ENCODE peak calls at places on chromosomes 2 and 18, in six cellular contexts. Z is neural progenitor cell, E is GM23248, D is MM.1S, Q is PC-3, Y is GM23338. G is an unnamed sample.

GRCh38 chr2:150125708-150126107 is 361.8 kb downstream of the RND3 start:
- DNase-seq in Z (peak; percentile 35), E (peak; percentile 97), D (no peak), Q (peak; percentile 37), Y (no peak), G (no peak)

GRCh38 chr18:67199993-67200617 is 316.4 kb downstream of the DSEL start:
- DNase-seq in Z (peak; percentile 60), E (peak; percentile 60), D (peak; percentile 75), Q (peak; percentile 80), Y (peak; percentile 69), G (no peak)

GRCh38 chr2:24008672-24009366 is 1.1 kb upstream of the MFSD2B start:
- DNase-seq in Z (no peak), E (no peak), D (no peak), Q (no peak), Y (no peak), G (no peak)

GRCh38 chr18:79574938-79575525 is 104.6 kb upstream of the CTDP1 start:
- DNase-seq in Z (no peak), E (no peak), D (no peak), Q (no peak), Y (no peak), G (no peak)

GRCh38 chr2:165508927-165509326 is 39.4 kb downstream of the CSRNP3 start:
- DNase-seq in Z (no peak), E (no peak), D (no peak), Q (peak; percentile 74), Y (no peak), G (no peak)

GRCh38 chr2:21020668-21021288 is 23.1 kb downstream of the APOB start:
- DNase-seq in Z (no peak), E (no peak), D (no peak), Q (no peak), Y (no peak), G (no peak)

GRCh38 chr18:46334200-46334553 is 230.0 kb downstream of the HAUS1 start:
- DNase-seq in Z (no peak), E (peak; percentile 17), D (no peak), Q (no peak), Y (no peak), G (no peak)

GRCh38 chr2:232336241-232336736 is 42.3 kb upstream of the ALPP start:
- DNase-seq in Z (no peak), E (no peak), D (no peak), Q (no peak), Y (no peak), G (no peak)

GRCh38 chr18:9000736-9001135 is 101.8 kb upstream of the NDUFV2 start:
- DNase-seq in Z (no peak), E (no peak), D (no peak), Q (no peak), Y (no peak), G (no peak)

GRCh38 chr2:188975497-188976102 is 1.4 kb downstream of the COL3A1 start:
- DNase-seq in Z (no peak), E (peak; percentile 92), D (no peak), Q (no peak), Y (peak; percentile 28), G (no peak)

GRCh38 chr18:47187721-47188120 is 11.6 kb upstream of the IER3IP1 start:
- DNase-seq in Z (no peak), E (no peak), D (no peak), Q (no peak), Y (no peak), G (no peak)

GRCh38 chr2:55519908-55520885 is 679 bp downstream of the CFAP36 start:
- DNase-seq in Z (peak; percentile 57), E (peak; percentile 69), D (peak; percentile 14), Q (peak; percentile 30), Y (peak; percentile 50), G (no peak)

GRCh38 chr2:128390991-128391630 is 72.4 kb upstream of the HS6ST1 start:
- DNase-seq in Z (no peak), E (peak; percentile 41), D (no peak), Q (no peak), Y (no peak), G (no peak)

GRCh38 chr18:37534627-37535026 is 31.0 kb downstream of the CELF4 start:
- DNase-seq in Z (no peak), E (no peak), D (no peak), Q (no peak), Y (no peak), G (no peak)

GRCh38 chr18:37532917-37533316 is 32.7 kb downstream of the CELF4 start:
- DNase-seq in Z (no peak), E (no peak), D (no peak), Q (no peak), Y (no peak), G (no peak)

GRCh38 chr18:37535968-37536367 is 29.6 kb downstream of the CELF4 start:
- DNase-seq in Z (no peak), E (peak; percentile 58), D (no peak), Q (peak; percentile 3), Y (no peak), G (no peak)

GRCh38 chr18:37536646-37537045 is 29.0 kb downstream of the CELF4 start:
- DNase-seq in Z (no peak), E (no peak), D (no peak), Q (no peak), Y (no peak), G (no peak)

DNA sequence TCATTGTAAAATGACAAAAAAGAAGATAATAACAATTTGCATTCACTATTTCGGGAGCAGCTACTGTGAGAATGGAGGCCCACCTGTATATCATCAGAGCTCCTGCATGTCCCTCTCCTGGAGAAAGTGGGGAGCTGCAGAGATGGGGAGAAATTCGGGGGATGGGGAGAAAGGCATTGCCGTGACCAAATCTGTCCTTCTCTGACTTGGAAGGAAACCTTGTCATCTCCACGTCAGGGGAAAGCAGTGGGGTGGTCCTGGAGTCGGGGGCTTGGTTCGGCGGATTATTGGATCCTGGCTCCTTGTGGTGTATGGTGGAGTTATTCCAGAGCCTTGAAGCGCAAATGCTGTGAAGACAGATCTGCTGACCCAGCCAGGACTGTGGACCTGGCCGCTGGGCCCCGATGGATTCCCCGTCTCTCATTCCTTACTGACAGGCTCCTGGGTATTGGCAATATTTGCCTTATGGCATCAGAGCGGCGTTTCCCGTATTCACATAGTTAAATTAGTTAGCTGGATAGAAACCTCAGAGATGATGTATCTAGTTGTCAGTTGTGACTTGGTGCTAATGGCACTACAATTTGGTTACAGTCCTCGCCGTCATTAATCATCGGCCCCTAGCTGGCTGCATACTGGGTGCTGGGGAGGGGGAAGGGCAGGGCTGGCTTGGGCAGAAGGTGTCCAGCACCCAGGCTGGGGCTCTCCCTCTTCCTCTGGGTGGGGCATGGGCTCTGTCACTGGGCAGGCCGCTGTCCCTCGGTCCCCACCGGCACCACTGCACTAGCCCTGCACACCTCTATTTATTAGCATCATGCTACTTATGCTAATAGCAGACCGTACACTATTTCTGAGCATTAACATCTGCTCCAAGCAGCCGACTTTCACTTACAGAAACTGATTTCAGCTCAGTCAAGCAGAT is 31.7 kb downstream of the CELF4 start:
- DNase-seq in Z (no peak), E (peak; percentile 22), D (no peak), Q (no peak), Y (peak; percentile 76), G (no peak)
- TF ChIP-seq EZH2 in Z (no peak), E (no peak), D (no peak), Q (no peak), Y (no peak), G (no peak)

DNA sequence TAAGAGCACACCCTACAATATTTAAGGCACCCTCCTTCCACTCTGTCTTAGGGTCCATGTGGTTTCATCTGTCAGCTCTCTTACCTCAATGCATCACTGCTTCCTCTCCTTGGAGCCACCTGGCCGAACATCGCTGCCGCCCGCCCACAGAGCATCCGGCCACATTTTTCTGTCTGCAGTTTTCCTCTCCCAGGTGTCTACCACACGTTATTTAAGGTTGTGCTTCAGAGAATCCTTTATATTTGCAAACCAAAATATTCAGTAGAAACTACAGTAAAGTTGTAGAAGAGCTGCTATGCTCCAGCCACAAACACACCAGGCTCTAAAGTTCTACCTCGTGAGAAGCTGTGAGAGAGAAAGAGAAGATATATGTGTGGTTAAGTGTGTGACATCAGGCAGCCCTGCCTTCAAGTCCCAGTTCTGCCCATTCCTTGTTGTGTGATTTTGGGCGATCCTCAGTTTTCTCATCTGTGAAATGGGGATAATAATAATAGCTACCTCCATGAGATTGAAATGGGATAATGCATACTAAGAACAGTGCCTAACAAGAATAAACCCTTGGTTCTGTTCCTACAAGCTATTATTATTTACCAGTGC is 4.9 kb upstream of the STK17B start:
- DNase-seq in Z (no peak), E (no peak), D (peak; percentile 97), Q (no peak), Y (no peak), G (no peak)
- H3F3A ChIP-seq in Z (peaks cover 1% of the 10 kb centered on the region), E (peaks cover 9% of the 10 kb centered on the region), D (peaks cover 59% of the 10 kb centered on the region), Q (no peaks in the 10 kb centered on the region), Y (no peaks in the 10 kb centered on the region), G (no peaks in the 10 kb centered on the region)

GRCh38 chr2:88450186-88450585 is 2.3 kb downstream of the FOXI3 start:
- DNase-seq in Z (no peak), E (no peak), D (no peak), Q (no peak), Y (no peak), G (no peak)

GRCh38 chr2:88450925-88451575 is 1.4 kb downstream of the FOXI3 start:
- DNase-seq in Z (no peak), E (no peak), D (no peak), Q (no peak), Y (peak; percentile 32), G (no peak)

GRCh38 chr2:88452980-88453582 is 588 bp upstream of the FOXI3 start:
- DNase-seq in Z (peak; percentile 64), E (no peak), D (peak; percentile 46), Q (no peak), Y (peak; percentile 58), G (no peak)

GRCh38 chr2:88452151-88452851 is at the start of gene FOXI3:
- DNase-seq in Z (peak; percentile 79), E (no peak), D (peak; percentile 53), Q (no peak), Y (peak; percentile 65), G (no peak)

DNA sequence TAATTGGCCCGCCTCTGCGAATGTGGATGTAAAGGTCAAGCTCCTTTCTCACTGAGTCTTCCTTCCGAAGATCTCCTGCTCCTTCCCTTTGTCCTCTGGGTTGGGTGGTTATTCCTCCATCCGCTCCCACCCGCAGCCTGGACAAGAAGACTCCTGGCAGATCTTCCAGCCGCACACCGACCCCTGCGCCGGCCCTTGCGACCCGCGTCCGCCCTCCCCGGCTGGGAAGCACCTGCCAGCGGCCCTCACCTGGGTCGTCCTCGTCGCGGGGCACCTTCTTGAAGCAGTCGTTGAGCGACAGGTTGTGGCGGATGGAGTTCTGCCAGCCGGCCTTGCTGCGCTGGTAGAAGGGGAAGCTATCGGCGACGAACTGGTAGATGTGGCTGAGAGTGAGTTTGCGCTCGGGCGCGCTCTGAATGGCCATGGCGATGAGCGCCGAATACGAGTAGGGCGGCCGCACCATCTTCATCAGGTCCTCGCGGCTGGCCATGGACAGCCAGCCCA is 794 bp downstream of the FOXI3 start:
- DNase-seq in Z (no peak), E (peak; percentile 15), D (peak; percentile 17), Q (no peak), Y (peak; percentile 60), G (no peak)
- TF ChIP-seq EZH2 in Z (peak; percentile 93), E (no peak), D (no peak), Q (no peak), Y (peak; percentile 49), G (no peak)

DNA sequence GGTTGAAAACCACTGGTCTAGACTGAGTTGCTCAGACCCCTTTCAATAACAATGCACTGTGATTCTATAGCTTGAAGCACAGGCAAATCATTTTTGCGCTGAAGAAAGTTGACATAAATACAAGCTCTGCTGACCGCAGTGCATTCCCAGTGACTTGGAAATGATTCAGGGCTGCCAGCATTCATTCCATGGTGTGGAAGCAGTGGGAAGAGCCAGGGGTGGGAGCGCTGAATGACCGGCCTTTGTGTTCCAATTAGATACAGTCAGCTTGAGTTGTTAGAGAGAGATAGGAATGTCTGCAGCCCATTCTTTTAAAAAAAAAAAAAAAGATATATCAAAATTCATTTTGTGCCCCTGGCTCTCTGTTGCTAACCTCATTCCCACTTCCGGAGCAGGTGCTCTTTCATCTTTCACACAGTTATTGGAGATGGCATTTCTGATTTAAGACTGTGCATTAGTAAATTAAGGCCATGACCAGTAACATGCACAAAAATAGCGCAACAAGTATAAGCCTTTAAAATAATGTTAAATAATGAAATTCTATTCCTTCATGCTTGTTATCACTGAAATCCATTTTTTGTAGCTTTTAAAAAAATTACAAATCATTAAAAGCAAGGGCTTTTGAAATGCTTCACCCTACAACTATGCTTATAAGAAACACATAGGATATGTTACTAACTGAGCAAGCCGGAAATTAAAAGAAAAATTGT is 59.4 kb upstream of the CTLA4 start:
- DNase-seq in Z (peak; percentile 90), E (peak; percentile 96), D (no peak), Q (peak; percentile 52), Y (peak; percentile 18), G (peak; percentile 2)
- H3F3A ChIP-seq in Z (peaks cover 7% of the 10 kb centered on the region), E (peaks cover 90% of the 10 kb centered on the region), D (peaks cover 19% of the 10 kb centered on the region), Q (no peaks in the 10 kb centered on the region), Y (no peaks in the 10 kb centered on the region), G (peaks cover 17% of the 10 kb centered on the region)